ENCODE peak calls at places on chromosomes 1 and 21, in eight cellular contexts. L is ELR; S is pons; I is stimulated activated naive CD8-positive, alpha-beta T cell treated with anti-CD3 and anti-CD28 coated beads, Interleukin-15, Interleukin-2, amounts not matched to agents 100 U/mL and 50 U/mL, for 24 hours; R is SK-N-MC; K is GM04504; N is posterior cingulate gyrus; X is activated CD4-positive, alpha-beta T cell treated with anti-CD3 and anti-CD28 coated beads, Interleukin-2, amount 50 U/mL, for 24 hours. E is an unnamed sample.

GRCh38 chr1:30033276-30034104 is 689.9 kb downstream of the MATN1 start:
- DNase-seq in I (no peak), X (no peak), N (no peak), L (no peak), K (no peak), S (no peak), R (no peak), E (no peak)

GRCh38 chr21:45943630-45944540 is 37.7 kb upstream of the COL6A1 start:
- DNase-seq in I (no peak), N (no peak), L (no peak), K (no peak), S (no peak), R (no peak), X (no peak), E (no peak)

GRCh38 chr1:227899820-227900449 is 47.8 kb downstream of the WNT9A start:
- DNase-seq in I (no peak), R (no peak), K (no peak), X (no peak), S (no peak), L (no peak), N (peak), E (no peak)

GRCh38 chr1:246506440-246506784 is 667 bp downstream of the SMYD3 start:
- DNase-seq in L (no peak), N (no peak), K (no peak), S (no peak), I (no peak), X (peak), R (no peak), E (no peak)

GRCh38 chr1:109910123-109910962 is at the start of gene CSF1:
- DNase-seq in S (peak), N (peak), K (peak), X (peak), I (peak), L (peak), R (no peak), E (peak)

GRCh38 chr1:197321821-197322220 is 53.8 kb downstream of the CRB1 start:
- DNase-seq in I (no peak), L (no peak), X (no peak), N (no peak), R (no peak), S (no peak), K (no peak), E (no peak)

GRCh38 chr1:3928622-3929021 is 28.6 kb upstream of the C1orf174 start:
- DNase-seq in L (no peak), N (no peak), S (no peak), X (no peak), K (no peak), R (no peak), I (no peak), E (no peak)

GRCh38 chr1:63124666-63125191 is 197.6 kb upstream of the FOXD3 start:
- DNase-seq in N (no peak), K (peak), L (peak), I (no peak), R (no peak), S (peak), X (no peak), E (peak)

GRCh38 chr1:40143891-40144575 is 17.2 kb upstream of the RLF start:
- DNase-seq in S (peak), R (peak), L (peak), I (peak), N (no peak), X (peak), K (peak), E (peak)

GRCh38 chr1:176567190-176567794 is 104.3 kb downstream of the PAPPA2 start:
- DNase-seq in I (no peak), R (no peak), K (no peak), X (no peak), S (no peak), N (no peak), L (peak), E (peak)

GRCh38 chr1:166811691-166812090 is 27.6 kb upstream of the POGK start:
- DNase-seq in X (no peak), N (no peak), K (peak), I (no peak), S (no peak), L (no peak), R (no peak), E (no peak)

GRCh38 chr1:150268342-150268705 is 492 bp downstream of the APH1A start:
- DNase-seq in N (no peak), L (peak), S (peak), X (no peak), I (peak), R (no peak), K (no peak), E (peak)

E was measured in MCF 10A.